ENCODE peak calls at places on chromosomes 7 and 10, in five cellular contexts. Z is SK-N-SH, N is GOT3, K is iris pigment epithelial cell, O is Daoy. L is an unnamed sample.

GRCh38 chr7:34952822-34953221 is 84.5 kb downstream of the DPY19L1 start:
- DNase-seq in O (no peak), N (no peak), K (no peak), Z (no peak), L (no peak)

GRCh38 chr7:45292481-45292880 is 134.9 kb downstream of the RAMP3 start:
- DNase-seq in O (no peak), Z (peak), K (no peak), N (no peak), L (no peak)

GRCh38 chr10:80168111-80168511 is 35.6 kb downstream of the PLAC9 start:
- DNase-seq in N (no peak), K (no peak), Z (no peak), O (no peak), L (no peak)

GRCh38 chr7:83020171-83020570 is 142.5 kb downstream of the PCLO start:
- DNase-seq in O (no peak), K (no peak), N (no peak), Z (no peak), L (no peak)

GRCh38 chr7:30549933-30550493 is 44.7 kb upstream of the GARS1 start:
- DNase-seq in O (peak), Z (no peak), N (no peak), K (no peak), L (peak)

GRCh38 chr10:43931308-43931930 is 282.7 kb upstream of the ZNF32 start:
- DNase-seq in K (peak), Z (no peak), N (no peak), O (peak), L (no peak)

GRCh38 chr7:3217166-3217565 is 83.9 kb upstream of the SDK1 start:
- DNase-seq in O (peak), K (peak), N (no peak), Z (no peak), L (no peak)

GRCh38 chr10:102869290-102870198 is at the start of gene AS3MT:
- DNase-seq in O (no peak), K (peak), Z (peak), N (no peak), L (peak)

GRCh38 chr10:73501651-73502050 is 5.8 kb upstream of the PPP3CB start:
- DNase-seq in K (peak), N (no peak), O (no peak), Z (no peak), L (no peak)

GRCh38 chr10:58775960-58776574 is 263.4 kb downstream of the BICC1 start:
- DNase-seq in Z (no peak), K (peak), O (peak), N (no peak), L (peak)

GRCh38 chr10:87845624-87846377 is 17.5 kb downstream of the KLLN start:
- DNase-seq in K (peak), O (peak), Z (no peak), N (no peak), L (no peak)

GRCh38 chr10:80196270-80196949 is 8.9 kb downstream of the ANXA11 start:
- DNase-seq in O (peak), Z (no peak), K (peak), N (no peak), L (no peak)

GRCh38 chr10:100828744-100829102 is 83.3 kb downstream of the PAX2 start:
- DNase-seq in Z (peak), O (peak), K (no peak), N (no peak), L (peak)

GRCh38 chr7:128879939-128880746 is 17.5 kb downstream of the ATP6V1F start:
- DNase-seq in K (peak), N (no peak), O (peak), Z (peak), L (peak)